ENCODE peak calls at places on chromosomes 7 and 10, in seven cellular contexts. One of them, this sample, is unnamed. For H3K4me1, the result is how much of the 10 kb centered on the place peaks cover.

GRCh38 chr7:111954474-111955311 is 251.5 kb downstream of the DOCK4 start:
- DNase-seq in GM23338: no peak
- DNase-seq in hepatocyte: no peak
- DNase-seq in breast epithelium: no peak
- DNase-seq in HCT116: no peak
- DNase-seq in lower lobe of right lung: no peak
- DNase-seq in BE2C: no peak
- DNase-seq in this sample: no peak

GRCh38 chr10:124989526-124989925 is 47.6 kb downstream of the ZRANB1 start:
- DNase-seq in GM23338: no peak
- DNase-seq in hepatocyte: no peak
- DNase-seq in breast epithelium: no peak
- DNase-seq in HCT116: no peak
- DNase-seq in lower lobe of right lung: no peak
- DNase-seq in BE2C: no peak
- DNase-seq in this sample: no peak

GRCh38 chr10:74333174-74333573 is 182.2 kb downstream of the ADK start:
- DNase-seq in GM23338: no peak
- DNase-seq in hepatocyte: no peak
- DNase-seq in breast epithelium: no peak
- DNase-seq in HCT116: no peak
- DNase-seq in lower lobe of right lung: no peak
- DNase-seq in BE2C: no peak
- DNase-seq in this sample: no peak

GRCh38 chr10:69215405-69216176 is 4.5 kb upstream of the HKDC1 start:
- DNase-seq in GM23338: no peak
- DNase-seq in hepatocyte: no peak
- DNase-seq in breast epithelium: no peak
- DNase-seq in HCT116: no peak
- DNase-seq in lower lobe of right lung: no peak
- DNase-seq in BE2C: no peak
- DNase-seq in this sample: no peak

GRCh38 chr10:19817251-19818046 is 1.2 kb downstream of the PLXDC2 start:
- DNase-seq in GM23338: peak
- DNase-seq in hepatocyte: peak
- DNase-seq in breast epithelium: no peak
- DNase-seq in HCT116: no peak
- DNase-seq in lower lobe of right lung: peak
- DNase-seq in BE2C: no peak
- DNase-seq in this sample: no peak

GRCh38 chr10:119786117-119786769 is 60.4 kb downstream of the INPP5F start:
- DNase-seq in GM23338: peak
- DNase-seq in hepatocyte: peak
- DNase-seq in breast epithelium: no peak
- DNase-seq in HCT116: no peak
- DNase-seq in lower lobe of right lung: no peak
- DNase-seq in BE2C: no peak
- DNase-seq in this sample: no peak

GRCh38 chr10:6423004-6423403 is 157.1 kb downstream of the PRKCQ start:
- DNase-seq in GM23338: no peak
- DNase-seq in hepatocyte: no peak
- DNase-seq in breast epithelium: no peak
- DNase-seq in HCT116: no peak
- DNase-seq in lower lobe of right lung: no peak
- DNase-seq in BE2C: no peak
- DNase-seq in this sample: no peak

GRCh38 chr7:131931368-131931767 is 374.9 kb upstream of the PODXL start:
- DNase-seq in GM23338: no peak
- DNase-seq in hepatocyte: no peak
- DNase-seq in breast epithelium: no peak
- DNase-seq in HCT116: no peak
- DNase-seq in lower lobe of right lung: no peak
- DNase-seq in BE2C: no peak
- DNase-seq in this sample: no peak

GRCh38 chr7:18384491-18385143 is 110.9 kb upstream of the HDAC9 start:
- DNase-seq in GM23338: peak
- DNase-seq in hepatocyte: no peak
- DNase-seq in breast epithelium: no peak
- DNase-seq in HCT116: no peak
- DNase-seq in lower lobe of right lung: no peak
- DNase-seq in BE2C: peak
- DNase-seq in this sample: no peak

GRCh38 chr10:69685802-69686585 is 55.9 kb downstream of the FAM241B start:
- DNase-seq in GM23338: no peak
- DNase-seq in hepatocyte: peak
- DNase-seq in breast epithelium: peak
- DNase-seq in HCT116: no peak
- DNase-seq in lower lobe of right lung: peak
- DNase-seq in BE2C: peak
- DNase-seq in this sample: no peak

GRCh38 chr10:57964371-57964770 is 303.3 kb downstream of the IPMK start:
- DNase-seq in GM23338: no peak
- DNase-seq in hepatocyte: no peak
- DNase-seq in breast epithelium: no peak
- DNase-seq in HCT116: no peak
- DNase-seq in lower lobe of right lung: no peak
- DNase-seq in BE2C: no peak
- DNase-seq in this sample: no peak

GRCh38 chr7:124489925-124490324 is 275.7 kb downstream of the GPR37 start:
- DNase-seq in GM23338: peak
- DNase-seq in hepatocyte: no peak
- DNase-seq in breast epithelium: no peak
- DNase-seq in HCT116: no peak
- DNase-seq in lower lobe of right lung: no peak
- DNase-seq in BE2C: no peak
- DNase-seq in this sample: no peak

GRCh38 chr7:70318511-70318910 is 720.2 kb downstream of the AUTS2 start:
- DNase-seq in GM23338: no peak
- DNase-seq in hepatocyte: no peak
- DNase-seq in breast epithelium: no peak
- DNase-seq in HCT116: no peak
- DNase-seq in lower lobe of right lung: no peak
- DNase-seq in BE2C: no peak
- DNase-seq in this sample: no peak

GRCh38 chr10:31413325-31413724 is 94.3 kb downstream of the ZEB1 start:
- DNase-seq in GM23338: no peak
- DNase-seq in hepatocyte: no peak
- DNase-seq in breast epithelium: no peak
- DNase-seq in HCT116: no peak
- DNase-seq in lower lobe of right lung: no peak
- DNase-seq in BE2C: no peak
- DNase-seq in this sample: no peak

GRCh38 chr10:74738985-74739567 is 87.3 kb upstream of the KAT6B start:
- DNase-seq in GM23338: peak
- DNase-seq in hepatocyte: no peak
- DNase-seq in breast epithelium: no peak
- DNase-seq in HCT116: no peak
- DNase-seq in lower lobe of right lung: no peak
- DNase-seq in BE2C: no peak
- DNase-seq in this sample: no peak

GRCh38 chr10:95759233-95759826 is 3.4 kb downstream of the ENTPD1 start:
- DNase-seq in GM23338: no peak
- DNase-seq in hepatocyte: no peak
- DNase-seq in breast epithelium: no peak
- DNase-seq in HCT116: no peak
- DNase-seq in lower lobe of right lung: no peak
- DNase-seq in BE2C: no peak
- DNase-seq in this sample: no peak

GRCh38 chr10:12396567-12396966 is 47.2 kb downstream of the CAMK1D start:
- DNase-seq in GM23338: no peak
- DNase-seq in hepatocyte: no peak
- DNase-seq in breast epithelium: no peak
- DNase-seq in HCT116: no peak
- DNase-seq in lower lobe of right lung: peak
- DNase-seq in BE2C: no peak
- DNase-seq in this sample: no peak

DNA sequence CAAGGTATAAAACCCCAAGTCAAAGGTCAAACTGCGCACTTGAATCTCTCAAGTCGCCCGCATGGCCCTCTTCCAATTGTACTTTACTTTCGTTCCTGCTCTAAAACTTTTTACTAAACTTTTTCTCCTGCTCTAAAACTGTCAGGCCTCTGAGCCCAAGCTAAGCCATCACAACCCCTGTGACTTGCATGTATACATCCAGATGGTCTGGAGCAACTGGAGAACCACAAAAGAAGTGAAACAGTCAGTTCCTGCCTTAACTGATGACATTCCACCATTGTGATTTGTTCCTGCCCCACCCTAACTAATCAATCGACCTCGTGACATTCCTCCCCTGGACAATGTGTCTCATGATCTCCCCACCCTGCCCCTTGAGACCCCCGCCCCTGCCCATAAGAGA is 35.6 kb upstream of the PIK3CG start:
- DNase-seq in GM23338: no peak
- DNase-seq in hepatocyte: no peak
- DNase-seq in breast epithelium: no peak
- DNase-seq in HCT116: peak
- DNase-seq in lower lobe of right lung: no peak
- DNase-seq in BE2C: no peak
- DNase-seq in this sample: no peak
- H3K4me1 ChIP-seq in GM23338: under half
- H3K4me1 ChIP-seq in hepatocyte: under half
- H3K4me1 ChIP-seq in breast epithelium: under half
- H3K4me1 ChIP-seq in HCT116: under half
- H3K4me1 ChIP-seq in lower lobe of right lung: under half
- H3K4me1 ChIP-seq in BE2C: under half
- H3K4me1 ChIP-seq in this sample: under half

GRCh38 chr7:92827464-92827863 is 8.9 kb downstream of the CDK6 start:
- DNase-seq in GM23338: no peak
- DNase-seq in hepatocyte: no peak
- DNase-seq in breast epithelium: no peak
- DNase-seq in HCT116: no peak
- DNase-seq in lower lobe of right lung: no peak
- DNase-seq in BE2C: peak
- DNase-seq in this sample: no peak

GRCh38 chr7:92823042-92823441 is 13.3 kb downstream of the CDK6 start:
- DNase-seq in GM23338: no peak
- DNase-seq in hepatocyte: no peak
- DNase-seq in breast epithelium: no peak
- DNase-seq in HCT116: no peak
- DNase-seq in lower lobe of right lung: no peak
- DNase-seq in BE2C: no peak
- DNase-seq in this sample: no peak

GRCh38 chr7:92824901-92825480 is 11.4 kb downstream of the CDK6 start:
- DNase-seq in GM23338: no peak
- DNase-seq in hepatocyte: no peak
- DNase-seq in breast epithelium: no peak
- DNase-seq in HCT116: no peak
- DNase-seq in lower lobe of right lung: no peak
- DNase-seq in BE2C: no peak
- DNase-seq in this sample: no peak

GRCh38 chr7:92824450-92824849 is 11.9 kb downstream of the CDK6 start:
- DNase-seq in GM23338: no peak
- DNase-seq in hepatocyte: no peak
- DNase-seq in breast epithelium: no peak
- DNase-seq in HCT116: no peak
- DNase-seq in lower lobe of right lung: no peak
- DNase-seq in BE2C: no peak
- DNase-seq in this sample: no peak

DNA sequence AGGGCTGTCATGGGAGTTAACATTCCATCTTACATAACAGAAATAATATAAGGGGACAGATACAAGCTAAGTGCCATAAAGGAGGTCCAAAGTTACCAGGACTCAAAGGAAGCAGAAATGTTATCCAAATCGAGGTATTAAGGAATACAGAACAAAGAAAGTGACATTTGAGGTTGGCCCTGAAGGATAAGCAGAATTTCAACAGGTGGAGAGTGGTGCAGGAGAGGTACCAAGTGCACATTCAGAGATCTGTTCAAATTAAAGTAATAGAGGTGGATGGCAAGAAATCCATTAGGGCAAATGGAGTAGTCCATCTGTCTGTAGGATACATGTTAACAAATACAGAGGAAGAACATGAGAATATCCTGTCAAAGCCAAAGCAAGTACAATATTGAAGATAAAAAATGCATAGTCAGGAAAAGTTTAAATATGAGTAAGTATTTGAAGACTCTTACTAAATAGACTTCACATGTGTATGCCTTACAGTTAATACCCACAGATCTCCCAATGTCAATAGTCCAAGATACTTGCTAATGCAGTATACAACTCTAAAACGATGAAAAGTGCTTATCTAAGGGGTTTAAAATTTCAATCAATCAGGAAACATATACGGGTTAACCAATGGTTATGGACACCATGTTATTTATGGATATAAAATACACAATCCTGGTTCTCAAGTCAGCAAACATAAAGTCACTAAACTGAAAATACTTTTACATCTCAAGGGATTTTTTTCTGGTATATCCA is 9.9 kb downstream of the CDK6 start:
- DNase-seq in GM23338: no peak
- DNase-seq in hepatocyte: no peak
- DNase-seq in breast epithelium: no peak
- DNase-seq in HCT116: no peak
- DNase-seq in lower lobe of right lung: no peak
- DNase-seq in BE2C: no peak
- DNase-seq in this sample: no peak
- H3K4me1 ChIP-seq in GM23338: half or more
- H3K4me1 ChIP-seq in hepatocyte: under half
- H3K4me1 ChIP-seq in breast epithelium: under half
- H3K4me1 ChIP-seq in HCT116: under half
- H3K4me1 ChIP-seq in lower lobe of right lung: under half
- H3K4me1 ChIP-seq in BE2C: under half
- H3K4me1 ChIP-seq in this sample: half or more

GRCh38 chr7:75916259-75916658 is 1.3 kb downstream of the POR start:
- DNase-seq in GM23338: no peak
- DNase-seq in hepatocyte: no peak
- DNase-seq in breast epithelium: no peak
- DNase-seq in HCT116: no peak
- DNase-seq in lower lobe of right lung: no peak
- DNase-seq in BE2C: no peak
- DNase-seq in this sample: no peak
- H3K4me1 ChIP-seq in GM23338: under half
- H3K4me1 ChIP-seq in hepatocyte: under half
- H3K4me1 ChIP-seq in breast epithelium: under half
- H3K4me1 ChIP-seq in HCT116: under half
- H3K4me1 ChIP-seq in lower lobe of right lung: half or more
- H3K4me1 ChIP-seq in BE2C: under half
- H3K4me1 ChIP-seq in this sample: half or more

GRCh38 chr10:33396279-33396678 is 61.8 kb upstream of the NRP1 start:
- DNase-seq in GM23338: no peak
- DNase-seq in hepatocyte: no peak
- DNase-seq in breast epithelium: no peak
- DNase-seq in HCT116: no peak
- DNase-seq in lower lobe of right lung: no peak
- DNase-seq in BE2C: no peak
- DNase-seq in this sample: no peak

GRCh38 chr10:33396938-33397337 is 62.5 kb upstream of the NRP1 start:
- DNase-seq in GM23338: no peak
- DNase-seq in hepatocyte: no peak
- DNase-seq in breast epithelium: no peak
- DNase-seq in HCT116: no peak
- DNase-seq in lower lobe of right lung: no peak
- DNase-seq in BE2C: no peak
- DNase-seq in this sample: no peak

GRCh38 chr10:33402748-33403147 is 68.3 kb upstream of the NRP1 start:
- DNase-seq in GM23338: no peak
- DNase-seq in hepatocyte: no peak
- DNase-seq in breast epithelium: no peak
- DNase-seq in HCT116: no peak
- DNase-seq in lower lobe of right lung: no peak
- DNase-seq in BE2C: no peak
- DNase-seq in this sample: no peak

GRCh38 chr10:33398796-33399195 is 64.3 kb upstream of the NRP1 start:
- DNase-seq in GM23338: no peak
- DNase-seq in hepatocyte: no peak
- DNase-seq in breast epithelium: no peak
- DNase-seq in HCT116: no peak
- DNase-seq in lower lobe of right lung: no peak
- DNase-seq in BE2C: no peak
- DNase-seq in this sample: no peak

GRCh38 chr10:33401300-33401699 is 66.8 kb upstream of the NRP1 start:
- DNase-seq in GM23338: no peak
- DNase-seq in hepatocyte: no peak
- DNase-seq in breast epithelium: no peak
- DNase-seq in HCT116: no peak
- DNase-seq in lower lobe of right lung: no peak
- DNase-seq in BE2C: no peak
- DNase-seq in this sample: no peak
- H3K4me1 ChIP-seq in GM23338: under half
- H3K4me1 ChIP-seq in hepatocyte: under half
- H3K4me1 ChIP-seq in breast epithelium: under half
- H3K4me1 ChIP-seq in HCT116: under half
- H3K4me1 ChIP-seq in lower lobe of right lung: under half
- H3K4me1 ChIP-seq in BE2C: under half
- H3K4me1 ChIP-seq in this sample: under half